ENCODE peak calls at places on chromosomes 6 and 20, in seven cellular contexts. U, C, J, Y, D, H and O are unnamed samples.
A peak's percentile ranks its signal among the peaks of the same experiment; 100 is the strongest.

GRCh38 chr20:58981564-58982364 is 708 bp downstream of the NELFCD start:
- DNase-seq in U (no peak), Y (peak; percentile 17), D (no peak), J (no peak), C (peak; percentile 25), H (no peak), O (peak; percentile 25)

GRCh38 chr6:33757906-33758305 is 11.2 kb upstream of the IP6K3 start:
- DNase-seq in Y (no peak), D (no peak), H (no peak), J (no peak), U (no peak), C (no peak), O (no peak)

GRCh38 chr20:41148956-41149355 is 11.6 kb downstream of the PLCG1 start:
- DNase-seq in Y (no peak), D (no peak), H (no peak), U (no peak), J (no peak), C (no peak), O (no peak)

GRCh38 chr6:18997375-18997826 is 610.3 kb downstream of the RNF144B start:
- DNase-seq in D (no peak), H (no peak), Y (peak; percentile 73), J (peak; percentile 11), C (peak; percentile 56), U (peak; percentile 58), O (peak; percentile 64)

GRCh38 chr6:32139590-32139989 is 9.5 kb upstream of the FKBPL start:
- DNase-seq in Y (no peak), U (no peak), C (no peak), H (no peak), D (no peak), J (no peak), O (no peak)

GRCh38 chr20:19688031-19688806 is 69.8 kb upstream of the RIN2 start:
- DNase-seq in H (peak; percentile 57), U (peak; percentile 89), J (peak; percentile 69), C (peak; percentile 85), Y (peak; percentile 92), D (peak; percentile 59), O (peak; percentile 84)

GRCh38 chr6:115783402-115784061 is 277.2 kb downstream of the FRK start:
- DNase-seq in D (no peak), C (peak; percentile 34), H (no peak), Y (peak; percentile 28), U (peak; percentile 1), J (no peak), O (peak; percentile 28)

GRCh38 chr20:22509090-22509938 is 75.1 kb downstream of the FOXA2 start:
- DNase-seq in Y (no peak), C (no peak), U (no peak), D (no peak), J (no peak), H (no peak), O (no peak)

GRCh38 chr6:6057442-6058053 is 50.8 kb upstream of the NRN1 start:
- DNase-seq in U (peak; percentile 1), D (peak; percentile 22), J (no peak), C (peak; percentile 67), H (no peak), Y (peak; percentile 30), O (peak; percentile 66)

GRCh38 chr6:9335470-9335869 is 900.1 kb upstream of the SLC35B3 start:
- DNase-seq in J (no peak), C (no peak), U (no peak), H (no peak), Y (no peak), D (no peak), O (no peak)

GRCh38 chr20:52242237-52243230 is 51.0 kb upstream of the ZFP64 start:
- DNase-seq in H (no peak), D (no peak), U (peak; percentile 4), Y (peak; percentile 36), J (no peak), C (peak; percentile 20), O (peak; percentile 16)

GRCh38 chr20:34535301-34535840 is 19.1 kb downstream of the DYNLRB1 start:
- DNase-seq in D (no peak), H (no peak), U (no peak), C (no peak), Y (no peak), J (no peak), O (no peak)

GRCh38 chr20:34537651-34538050 is 20.9 kb upstream of the MAP1LC3A start:
- DNase-seq in H (no peak), C (no peak), U (no peak), D (no peak), Y (no peak), J (no peak), O (no peak)

GRCh38 chr20:34534391-34535165 is 18.4 kb downstream of the DYNLRB1 start:
- DNase-seq in H (no peak), J (no peak), D (no peak), C (no peak), U (no peak), Y (no peak), O (no peak)

GRCh38 chr20:34538671-34539123 is 19.8 kb upstream of the MAP1LC3A start:
- DNase-seq in D (peak; percentile 68), H (peak; percentile 31), J (peak; percentile 72), C (peak; percentile 66), U (no peak), Y (peak; percentile 72), O (peak; percentile 62)

DNA sequence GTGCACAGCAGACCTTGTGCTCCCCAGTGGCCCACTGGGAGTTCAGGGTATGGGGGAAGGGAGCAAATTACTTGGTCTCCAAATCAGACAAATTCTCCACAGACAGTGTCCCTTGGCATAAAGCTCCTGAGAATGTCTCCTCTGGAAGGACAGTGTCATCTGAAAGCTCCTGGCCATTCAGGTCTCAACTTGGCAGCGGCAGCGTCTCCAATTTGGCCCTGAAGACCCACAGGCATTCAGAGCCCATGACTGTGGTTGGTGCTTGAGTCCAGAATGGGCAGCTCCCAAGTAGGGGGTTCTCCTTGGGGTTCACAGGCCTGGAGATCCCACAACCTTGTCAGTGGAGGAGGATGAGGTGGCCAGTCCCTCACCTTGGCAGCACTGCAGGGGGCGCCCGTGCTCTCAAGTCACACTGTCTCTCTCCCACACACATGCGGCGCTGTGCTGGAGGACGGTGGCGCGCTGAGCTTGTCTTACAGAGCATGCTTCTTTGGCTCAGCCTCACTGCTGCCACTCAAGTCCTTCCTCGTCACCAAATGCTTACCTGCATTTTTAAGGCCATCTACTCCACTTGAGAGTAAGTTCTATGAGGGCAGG is 20.7 kb downstream of the DYNLRB1 start:
- DNase-seq in D (peak; percentile 56), H (peak; percentile 30), C (peak; percentile 51), U (no peak), Y (peak; percentile 55), J (peak; percentile 70), O (no peak)
- TF ChIP-seq CTCF in D (peak; percentile 32), H (no peak), C (peak; percentile 47), U (peak; percentile 36), Y (peak; percentile 69), J (peak; percentile 21), O (no peak)

GRCh38 chr6:135478626-135479025 is 18.9 kb downstream of the AHI1 start:
- DNase-seq in C (no peak), J (no peak), U (no peak), Y (no peak), H (no peak), D (no peak), O (no peak)

DNA sequence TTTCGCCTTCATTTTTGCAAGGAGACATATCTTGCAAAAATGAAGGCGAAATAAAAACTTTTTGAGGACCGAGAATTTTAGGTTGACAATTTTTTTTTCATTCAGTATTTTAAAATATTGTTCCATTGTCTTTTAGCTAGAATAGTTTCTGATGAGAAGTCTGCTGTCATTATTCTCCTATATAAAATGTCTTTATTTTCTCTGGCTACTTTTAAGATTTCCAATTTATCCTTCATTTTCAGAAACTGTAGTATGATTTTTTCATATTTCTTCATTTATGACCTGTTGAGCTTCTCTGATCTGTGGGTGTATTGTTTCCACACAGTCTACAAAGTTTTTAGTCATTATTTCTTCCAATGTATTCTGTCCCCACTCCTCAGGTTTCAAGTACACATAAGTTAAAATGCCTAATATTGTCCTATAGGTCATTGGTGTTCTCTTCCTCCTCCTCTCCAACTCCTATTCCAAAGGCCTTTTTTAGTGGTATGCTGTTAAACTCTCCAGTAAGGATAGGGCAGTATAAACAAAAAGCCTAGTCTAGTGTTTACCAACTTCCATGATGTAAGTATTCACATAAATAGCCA is 15.7 kb downstream of the AHI1 start:
- DNase-seq in D (no peak), Y (peak; percentile 18), C (no peak), J (no peak), U (peak; percentile 21), H (no peak), O (no peak)
- TF ChIP-seq CTCF in D (no peak), Y (no peak), C (no peak), J (no peak), U (no peak), H (no peak), O (no peak)

GRCh38 chr6:98039443-98039842 is 756.4 kb upstream of the MMS22L start:
- DNase-seq in D (no peak), U (no peak), J (peak; percentile 50), H (no peak), Y (no peak), C (no peak), O (no peak)

GRCh38 chr6:98041072-98041471 is 758.1 kb upstream of the MMS22L start:
- DNase-seq in U (peak; percentile 19), H (no peak), J (no peak), C (no peak), D (no peak), Y (no peak), O (no peak)

GRCh38 chr6:98041921-98042320 is 758.9 kb upstream of the MMS22L start:
- DNase-seq in U (peak; percentile 37), H (no peak), Y (no peak), C (no peak), J (no peak), D (no peak), O (no peak)

GRCh38 chr6:98037571-98037970 is 754.6 kb upstream of the MMS22L start:
- DNase-seq in C (no peak), Y (no peak), J (no peak), H (no peak), U (no peak), D (no peak), O (no peak)

GRCh38 chr6:98039876-98040605 is 757.0 kb upstream of the MMS22L start:
- DNase-seq in D (no peak), U (peak; percentile 26), H (no peak), Y (peak; percentile 16), C (peak; percentile 3), J (no peak), O (peak; percentile 12)
- TF ChIP-seq CTCF in D (no peak), U (no peak), H (no peak), Y (no peak), C (peak; percentile 13), J (no peak), O (peak; percentile 49)

DNA sequence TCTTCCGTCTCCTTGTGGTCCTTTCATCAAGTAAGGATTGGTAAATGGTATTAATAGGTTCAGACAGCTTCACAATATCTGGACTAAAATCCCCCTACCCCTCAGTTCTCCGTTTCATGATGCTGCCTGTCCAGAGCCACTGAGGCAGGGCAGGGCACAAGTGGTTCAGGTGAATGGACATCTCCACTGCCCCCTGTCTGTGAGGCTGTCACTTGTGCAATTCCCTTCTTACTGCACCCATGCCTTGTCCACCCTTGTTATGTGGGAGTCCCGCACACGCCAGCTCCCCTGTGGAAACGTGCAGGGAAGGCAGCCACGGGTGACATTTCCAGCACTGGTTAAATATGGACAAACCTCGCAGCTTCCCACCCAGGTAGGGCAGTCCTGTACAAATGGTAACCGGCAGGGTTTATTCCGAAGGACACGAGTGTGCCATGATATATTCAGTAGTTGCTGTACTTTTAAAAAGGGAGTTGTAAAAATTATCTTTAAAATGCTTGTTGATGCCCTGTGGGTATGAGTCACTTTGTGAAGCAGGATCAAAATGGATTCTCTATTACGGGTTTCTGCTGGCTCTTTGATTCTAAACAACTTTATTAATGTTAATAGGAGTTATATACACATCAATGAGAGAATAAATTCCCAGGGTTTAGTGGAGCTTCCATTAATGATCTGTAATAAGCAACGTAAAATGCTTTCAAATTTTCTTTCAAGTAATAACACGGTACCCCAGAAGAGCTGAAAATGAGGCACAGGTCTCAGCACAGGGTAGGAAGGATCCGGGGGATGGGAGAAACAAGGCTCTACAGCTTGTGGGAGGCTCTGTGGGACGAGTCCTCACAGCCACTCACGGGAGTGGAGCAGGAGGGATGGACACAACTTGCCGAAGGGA is 73.4 kb downstream of the FYN start:
- DNase-seq in J (peak; percentile 24), C (no peak), U (peak; percentile 33), Y (no peak), D (no peak), H (no peak), O (no peak)
- TF ChIP-seq CTCF in J (no peak), C (peak; percentile 6), U (no peak), Y (peak; percentile 8), D (no peak), H (no peak), O (no peak)